ENCODE peak calls at places on chromosomes 1 and 21, in seven cellular contexts. R is body of pancreas; Q is stimulated activated naive CD4-positive, alpha-beta T cell; N is NCI-H2081; I is MV-4-11; M is heart right ventricle; D is T-helper 17 cell. H is an unnamed sample.

GRCh38 chr1:233252436-233252835 is 43.1 kb downstream of the PCNX2 start:
- DNase-seq in Q (no peak), R (no peak), N (no peak), I (peak; percentile 75), D (no peak), M (no peak), H (no peak)

GRCh38 chr1:54122131-54122751 is 30.6 kb downstream of the CDCP2 start:
- DNase-seq in D (no peak), Q (no peak), R (peak; percentile 26), N (no peak), I (no peak), M (no peak), H (no peak)

GRCh38 chr1:90671251-90671650 is 45.9 kb downstream of the BARHL2 start:
- DNase-seq in D (no peak), M (no peak), R (no peak), N (no peak), I (no peak), Q (no peak), H (no peak)

GRCh38 chr1:159161001-159161718 is 10.3 kb upstream of the CADM3 start:
- DNase-seq in R (peak; percentile 77), I (peak; percentile 62), Q (peak; percentile 40), D (peak; percentile 30), M (peak; percentile 50), N (peak; percentile 66), H (peak; percentile 39)

GRCh38 chr1:167996266-167996665 is 59.4 kb upstream of the MPC2 start:
- DNase-seq in Q (no peak), R (no peak), N (no peak), M (no peak), I (peak; percentile 45), D (no peak), H (no peak)

GRCh38 chr1:147504801-147505303 is 36.4 kb upstream of the BCL9 start:
- DNase-seq in Q (no peak), M (no peak), I (no peak), D (no peak), N (peak; percentile 61), R (no peak), H (peak; percentile 41)

GRCh38 chr1:18256318-18257235 is 149.0 kb downstream of the IGSF21 start:
- DNase-seq in R (peak; percentile 64), D (no peak), Q (no peak), N (peak; percentile 17), M (peak; percentile 46), I (peak; percentile 19), H (no peak)

GRCh38 chr1:158145173-158145719 is 35.4 kb upstream of the CD1D start:
- DNase-seq in R (peak; percentile 62), D (no peak), I (no peak), N (no peak), Q (no peak), M (peak; percentile 65), H (no peak)

GRCh38 chr21:46264046-46264689 is 21.2 kb downstream of the MCM3AP start:
- DNase-seq in M (no peak), R (no peak), I (no peak), N (no peak), D (no peak), Q (no peak), H (no peak)

GRCh38 chr21:38380391-38381137 is 117.7 kb downstream of the ERG start:
- DNase-seq in Q (no peak), M (no peak), D (no peak), R (no peak), I (peak; percentile 42), N (no peak), H (no peak)

GRCh38 chr1:202252271-202252670 is 58.7 kb downstream of the LGR6 start:
- DNase-seq in M (no peak), R (no peak), N (no peak), I (no peak), Q (no peak), D (no peak), H (no peak)

GRCh38 chr21:45327458-45328197 is 39.9 kb upstream of the POFUT2 start:
- DNase-seq in Q (no peak), R (no peak), M (no peak), N (no peak), D (no peak), I (no peak), H (no peak)

GRCh38 chr1:239987103-239987745 is 104.5 kb upstream of the FMN2 start:
- DNase-seq in Q (no peak), D (no peak), R (peak; percentile 63), N (peak; percentile 58), I (peak; percentile 33), M (no peak), H (no peak)

GRCh38 chr21:31293986-31294385 is 50.1 kb downstream of the TIAM1 start:
- DNase-seq in M (no peak), R (no peak), Q (no peak), D (no peak), I (no peak), N (no peak), H (no peak)

GRCh38 chr1:111369177-111369576 is 58.4 kb downstream of the OVGP1 start:
- DNase-seq in M (no peak), D (no peak), N (no peak), Q (no peak), I (no peak), R (no peak), H (no peak)

GRCh38 chr1:22846453-22846852 is 126.2 kb downstream of the LACTBL1 start:
- DNase-seq in R (no peak), Q (no peak), N (no peak), M (no peak), D (no peak), I (no peak), H (no peak)

GRCh38 chr21:38861989-38862683 is 56.4 kb downstream of the ETS2 start:
- DNase-seq in M (no peak), R (no peak), Q (no peak), N (no peak), D (no peak), I (peak; percentile 86), H (no peak)

GRCh38 chr1:42340093-42340492 is 5.1 kb upstream of the FOXJ3 start:
- DNase-seq in N (peak; percentile 99), D (no peak), R (peak; percentile 55), Q (no peak), I (no peak), M (no peak), H (peak; percentile 95)

GRCh38 chr1:3130268-3130667 is 61.3 kb downstream of the PRDM16 start:
- DNase-seq in R (no peak), N (no peak), D (no peak), I (no peak), Q (no peak), M (no peak), H (no peak)

GRCh38 chr1:6782151-6782550 is 3.1 kb upstream of the CAMTA1 start:
- DNase-seq in Q (no peak), N (no peak), M (no peak), D (no peak), I (no peak), R (no peak), H (no peak)

GRCh38 chr1:242189591-242189990 is 190.7 kb upstream of the MAP1LC3C start:
- DNase-seq in D (no peak), R (no peak), Q (no peak), I (no peak), N (no peak), M (no peak), H (no peak)